ENCODE peak calls at places on chromosomes 1 and 21, in five cellular contexts. S is CD8-positive, alpha-beta T cell; V is lower lobe of right lung; G is fibroblast of lung; Y is breast epithelium. K is an unnamed sample.

GRCh38 chr21:44532165-44532564 is 7.8 kb downstream of the KRTAP10-1 start:
- DNase-seq in S (no peak), V (no peak), G (no peak), Y (no peak), K (no peak)

GRCh38 chr1:37150986-37151385 is 116.7 kb upstream of the GRIK3 start:
- DNase-seq in S (no peak), V (no peak), G (no peak), Y (no peak), K (no peak)

GRCh38 chr1:203278087-203278884 is 27.0 kb upstream of the BTG2 start:
- DNase-seq in S (no peak), V (peak), G (peak), Y (peak), K (no peak)

GRCh38 chr1:153238536-153238935 is 21.0 kb upstream of the LORICRIN start:
- DNase-seq in S (no peak), V (no peak), G (no peak), Y (no peak), K (no peak)

GRCh38 chr1:217528271-217528670 is 102.6 kb downstream of the GPATCH2 start:
- DNase-seq in S (no peak), V (no peak), G (peak), Y (no peak), K (no peak)

GRCh38 chr1:116503535-116504307 is 67.1 kb downstream of the CD58 start:
- DNase-seq in S (no peak), V (no peak), G (no peak), Y (no peak), K (no peak)

GRCh38 chr1:177190308-177190970 is 19.7 kb downstream of the BRINP2 start:
- DNase-seq in S (no peak), V (no peak), G (no peak), Y (no peak), K (no peak)

GRCh38 chr1:151806170-151806569 is 951 bp upstream of the LINGO4 start:
- DNase-seq in S (no peak), V (no peak), G (no peak), Y (no peak), K (no peak)

GRCh38 chr1:81834921-81835698 is 34.4 kb downstream of the ADGRL2 start:
- DNase-seq in S (no peak), V (no peak), G (peak), Y (no peak), K (no peak)

GRCh38 chr1:66244429-66244828 is 289.5 kb upstream of the SGIP1 start:
- DNase-seq in S (no peak), V (no peak), G (no peak), Y (no peak), K (no peak)

GRCh38 chr1:3501856-3502665 is 47.6 kb downstream of the ARHGEF16 start:
- DNase-seq in S (no peak), V (peak), G (peak), Y (peak), K (no peak)

GRCh38 chr1:182293119-182293589 is 98.4 kb downstream of the GLUL start:
- DNase-seq in S (no peak), V (no peak), G (no peak), Y (no peak), K (no peak)

GRCh38 chr1:82565546-82565945 is 764.8 kb downstream of the ADGRL2 start:
- DNase-seq in S (no peak), V (no peak), G (peak), Y (no peak), K (no peak)

GRCh38 chr1:179586107-179586823 is 5.4 kb upstream of the TDRD5 start:
- DNase-seq in S (no peak), V (peak), G (peak), Y (peak), K (no peak)

GRCh38 chr1:158371188-158371953 is 17.7 kb downstream of the CD1E start:
- DNase-seq in S (no peak), V (no peak), G (no peak), Y (no peak), K (no peak)

GRCh38 chr1:204651843-204652421 is 33.6 kb downstream of the LRRN2 start:
- DNase-seq in S (no peak), V (no peak), G (no peak), Y (no peak), K (no peak)

GRCh38 chr1:76006234-76006633 is 68.3 kb upstream of the ST6GALNAC3 start:
- DNase-seq in S (no peak), V (no peak), G (peak), Y (no peak), K (no peak)

GRCh38 chr1:8118031-8118451 is 91.9 kb upstream of the ERRFI1 start:
- DNase-seq in S (no peak), V (no peak), G (no peak), Y (no peak), K (no peak)

GRCh38 chr1:231807498-231807897 is 180.9 kb downstream of the DISC1 start:
- DNase-seq in S (no peak), V (no peak), G (peak), Y (no peak), K (no peak)

DNA sequence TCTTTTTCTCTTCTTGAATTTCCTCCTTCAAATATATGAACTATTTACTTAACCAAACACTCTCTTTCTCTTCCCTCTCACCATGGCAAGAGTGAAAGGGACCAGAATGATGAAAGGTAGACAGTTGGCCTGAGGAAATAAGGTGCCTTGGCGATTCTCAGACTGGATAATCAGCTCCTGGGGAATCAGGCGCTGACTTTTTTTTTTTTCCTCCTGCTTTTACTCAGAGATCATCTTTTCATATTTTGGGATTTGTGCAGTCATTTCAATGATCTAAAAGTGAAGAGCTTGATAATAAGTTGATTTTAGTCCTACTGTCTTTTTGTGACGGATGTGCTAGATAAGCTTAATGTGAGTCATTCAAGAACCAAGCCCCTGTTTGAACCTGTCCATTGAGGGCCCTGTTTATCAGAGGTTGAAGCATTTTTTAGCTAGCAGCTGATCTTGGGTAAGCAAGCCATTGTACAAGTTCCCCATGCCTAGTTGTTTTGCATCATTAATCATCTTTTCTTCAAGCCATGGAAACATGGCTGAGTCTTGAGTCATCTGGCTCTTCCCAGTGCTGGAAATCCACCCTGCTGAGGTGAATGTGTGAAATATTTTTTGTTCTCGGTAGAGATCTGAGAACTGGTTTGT is 40.8 kb downstream of the ITSN1 start:
- DNase-seq in S (no peak), V (no peak), G (peak), Y (no peak), K (no peak)
- H3K27ac ChIP-seq in S (no peak), V (no peak), G (no peak), Y (no peak), K (no peak)

DNA sequence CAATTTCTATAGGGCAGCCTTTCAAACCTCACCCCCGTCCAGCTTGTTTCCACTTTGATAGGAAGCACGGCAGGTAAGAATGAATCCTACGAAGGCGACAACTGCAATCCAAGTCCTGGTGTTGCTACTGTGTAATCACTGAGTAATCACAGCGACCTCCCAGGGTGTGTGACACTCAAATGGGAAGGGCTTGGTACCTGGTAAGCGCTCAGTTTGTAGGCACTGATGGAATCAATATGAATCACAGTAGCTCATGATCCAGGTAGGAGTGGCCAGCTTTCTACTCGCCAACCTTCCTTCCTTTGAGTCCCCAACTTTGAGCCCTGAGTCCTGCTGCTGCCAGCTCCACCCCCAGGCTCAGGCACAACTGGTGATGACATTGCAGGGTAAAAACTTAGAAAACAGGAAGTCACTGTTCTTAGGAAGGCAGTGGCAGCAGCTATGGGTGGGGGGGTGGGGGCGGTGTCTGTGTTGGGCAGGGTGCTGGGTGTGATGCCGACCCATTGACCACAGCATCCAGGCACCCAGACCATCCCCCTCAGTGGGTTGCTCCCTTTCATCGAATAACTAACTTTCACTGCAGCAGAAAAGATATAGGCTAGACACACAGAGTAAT is 70.7 kb downstream of the CD247 start:
- DNase-seq in S (peak), V (peak), G (no peak), Y (no peak), K (peak)
- TF ChIP-seq CTCF in S (no peak), V (no peak), G (no peak), Y (no peak), K (no peak)

DNA sequence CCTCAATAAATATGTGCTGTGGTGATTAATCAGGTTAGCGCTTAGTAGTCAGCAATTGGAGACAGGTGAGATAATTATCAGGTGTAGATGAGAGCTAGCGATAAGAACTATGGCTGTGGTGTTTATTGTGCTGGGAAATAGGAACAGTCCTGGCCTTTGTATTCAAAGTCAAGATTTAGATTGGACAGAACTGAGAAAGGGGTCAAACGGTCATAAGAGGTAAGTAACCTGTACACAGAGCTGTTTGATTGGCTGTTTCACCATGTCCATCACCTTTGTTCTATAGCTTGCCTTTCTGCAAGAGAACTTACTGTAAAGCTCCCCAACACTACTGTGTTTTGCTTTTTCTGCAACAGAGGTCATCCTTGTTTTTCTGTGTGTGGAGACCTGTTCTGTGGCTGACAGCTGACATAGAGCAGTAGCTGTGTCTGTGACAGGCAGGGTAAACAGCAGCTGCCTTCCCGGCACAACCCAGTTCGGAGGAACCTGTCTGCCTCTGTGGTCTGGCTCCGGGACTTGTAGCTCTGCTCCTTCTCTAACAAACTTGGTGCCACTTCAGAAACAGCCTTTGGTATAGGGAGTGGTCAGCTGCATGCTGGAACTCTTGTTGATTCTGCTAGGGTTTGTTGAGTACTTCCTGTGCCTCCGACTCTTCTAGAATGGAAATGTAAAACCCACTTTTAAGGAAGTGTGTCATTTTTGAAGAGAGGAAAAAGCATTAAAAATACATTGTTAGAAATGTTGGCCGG is 21.1 kb upstream of the CDC42 start:
- DNase-seq in S (no peak), V (peak), G (no peak), Y (peak), K (peak)
- H3K27ac ChIP-seq in S (peak), V (peak), G (no peak), Y (peak), K (peak)

GRCh38 chr1:84928979-84929378 is 36.0 kb upstream of the LPAR3 start:
- DNase-seq in S (no peak), V (no peak), G (no peak), Y (no peak), K (no peak)
- TF ChIP-seq CTCF in S (no peak), V (no peak), G (no peak), Y (no peak), K (no peak)

DNA sequence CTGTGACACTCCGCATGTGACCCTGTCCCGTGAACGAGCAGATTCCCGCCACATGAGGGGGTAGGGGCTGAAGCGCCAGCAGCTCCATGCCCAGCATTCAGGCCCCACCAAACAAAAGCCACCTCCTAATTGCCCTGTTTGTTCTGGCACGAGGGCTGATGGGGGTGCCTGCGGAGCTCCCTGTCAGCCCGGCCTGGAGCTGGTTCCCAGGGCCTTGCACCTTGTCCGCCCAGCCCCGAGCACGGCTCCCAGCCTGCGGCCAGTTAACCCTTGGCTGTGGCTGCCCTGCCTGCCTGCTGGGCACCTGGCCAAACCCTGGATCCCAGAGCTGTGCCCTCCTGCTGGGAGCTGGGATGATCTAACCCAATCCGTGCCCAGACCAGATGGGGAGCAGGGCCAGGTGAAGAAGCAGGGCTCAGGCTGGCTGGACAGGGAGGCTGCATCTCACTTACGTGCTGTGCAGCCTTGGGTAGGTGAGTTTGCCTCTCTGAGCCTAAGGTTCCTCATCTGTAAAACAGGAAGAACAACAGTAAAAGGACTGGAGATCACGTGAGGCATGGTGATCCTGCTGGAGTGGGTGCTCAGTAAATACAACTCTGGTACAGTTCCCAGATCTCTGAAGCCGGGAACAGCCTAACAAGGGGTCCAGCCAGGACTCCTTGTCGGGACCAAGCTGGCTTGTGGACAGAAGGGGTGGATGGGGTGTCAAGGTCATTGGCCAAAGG is 110.9 kb upstream of the IFFO2 start:
- DNase-seq in S (no peak), V (no peak), G (no peak), Y (peak), K (no peak)
- H3K27ac ChIP-seq in S (no peak), V (peak), G (no peak), Y (peak), K (no peak)